ENCODE peak calls at places on chromosome 2, in five cellular contexts. C, B, W, T and I are unnamed samples.

GRCh38 chr2:185578293-185578692 is 160.3 kb upstream of the FSIP2 start:
- DNase-seq in C (no peak), B (no peak), W (no peak), T (no peak), I (no peak)

GRCh38 chr2:47984041-47984440 is 77.7 kb upstream of the FBXO11 start:
- DNase-seq in C (no peak), B (peak), W (no peak), T (no peak), I (no peak)

GRCh38 chr2:71859211-71859847 is 288.3 kb downstream of the CYP26B1 start:
- DNase-seq in C (no peak), B (no peak), W (no peak), T (no peak), I (no peak)

GRCh38 chr2:206989306-206989705 is 50.0 kb downstream of the CPO start:
- DNase-seq in C (peak), B (peak), W (peak), T (peak), I (peak)

GRCh38 chr2:20180676-20181648 is 44.0 kb downstream of the SDC1 start:
- DNase-seq in C (no peak), B (no peak), W (no peak), T (no peak), I (no peak)

GRCh38 chr2:73069041-73069854 is 2.3 kb downstream of the SFXN5 start:
- DNase-seq in C (no peak), B (no peak), W (no peak), T (peak), I (no peak)

GRCh38 chr2:227415538-227416424 is 28.0 kb upstream of the SCYGR1 start:
- DNase-seq in C (no peak), B (peak), W (no peak), T (peak), I (no peak)

GRCh38 chr2:141554810-141555209 is 576.0 kb downstream of the LRP1B start:
- DNase-seq in C (peak), B (peak), W (peak), T (peak), I (peak)

GRCh38 chr2:119250891-119251290 is 27.3 kb downstream of the STEAP3 start:
- DNase-seq in C (no peak), B (no peak), W (no peak), T (no peak), I (no peak)

GRCh38 chr2:235419996-235420395 is 73.8 kb upstream of the AGAP1 start:
- DNase-seq in C (no peak), B (no peak), W (no peak), T (no peak), I (no peak)